ENCODE peak calls at places on chromosomes 2 and 18, in nine cellular contexts. Q is NCI-H345; R is CD8-positive, alpha-beta memory T cell; P is amygdala; L is RWPE1; B is HS-5; C is kidney epithelial cell; V is head of caudate nucleus; T is SJSA1. O is an unnamed sample.

GRCh38 chr2:221282386-221282785 is 289.7 kb downstream of the EPHA4 start:
- DNase-seq in Q (no peak), R (no peak), P (no peak), L (no peak), B (no peak), C (no peak), V (no peak), T (no peak), O (no peak)

GRCh38 chr2:222797871-222798270 is 63.0 kb upstream of the ACSL3 start:
- DNase-seq in Q (no peak), R (no peak), P (no peak), L (no peak), B (no peak), C (no peak), V (no peak), T (no peak), O (no peak)

GRCh38 chr18:74963820-74964446 is 245.0 kb downstream of the PTGR3 start:
- DNase-seq in Q (peak; percentile 60), R (no peak), P (no peak), L (peak; percentile 2), B (no peak), C (no peak), V (no peak), T (peak; percentile 25), O (peak; percentile 48)

GRCh38 chr2:131682122-131682944 is 154.6 kb downstream of the CCDC74A start:
- DNase-seq in Q (peak; percentile 91), R (peak; percentile 74), P (peak; percentile 30), L (peak; percentile 57), B (peak; percentile 70), C (peak; percentile 62), V (peak; percentile 91), T (peak; percentile 93), O (peak; percentile 75)

GRCh38 chr2:241570961-241571581 is 12.5 kb downstream of the BOK start:
- DNase-seq in Q (no peak), R (no peak), P (no peak), L (no peak), B (no peak), C (no peak), V (no peak), T (no peak), O (no peak)

GRCh38 chr2:39728941-39729351 is 50.1 kb downstream of the THUMPD2 start:
- DNase-seq in Q (peak; percentile 16), R (no peak), P (no peak), L (peak; percentile 44), B (no peak), C (no peak), V (no peak), T (no peak), O (no peak)

GRCh38 chr2:172445851-172446250 is 18.5 kb downstream of the ITGA6 start:
- DNase-seq in Q (no peak), R (no peak), P (no peak), L (no peak), B (no peak), C (no peak), V (no peak), T (no peak), O (no peak)

GRCh38 chr18:2316686-2317308 is 254.5 kb downstream of the METTL4 start:
- DNase-seq in Q (no peak), R (no peak), P (no peak), L (no peak), B (no peak), C (no peak), V (no peak), T (no peak), O (no peak)

GRCh38 chr18:63138469-63139340 is 180.9 kb downstream of the BCL2 start:
- DNase-seq in Q (no peak), R (no peak), P (no peak), L (no peak), B (no peak), C (no peak), V (no peak), T (no peak), O (no peak)

GRCh38 chr2:177670791-177671528 is 278.4 kb downstream of the AGPS start:
- DNase-seq in Q (no peak), R (no peak), P (no peak), L (no peak), B (no peak), C (no peak), V (no peak), T (peak; percentile 28), O (no peak)

GRCh38 chr2:211408485-211408884 is 852.1 kb downstream of the CPS1 start:
- DNase-seq in Q (no peak), R (no peak), P (no peak), L (peak; percentile 69), B (no peak), C (peak; percentile 44), V (no peak), T (no peak), O (peak; percentile 1)

GRCh38 chr2:73907840-73908452 is 15.1 kb downstream of the ACTG2 start:
- DNase-seq in Q (peak; percentile 95), R (peak; percentile 56), P (no peak), L (no peak), B (no peak), C (no peak), V (no peak), T (no peak), O (peak; percentile 11)

GRCh38 chr2:203583696-203584095 is 48.6 kb upstream of the RAPH1 start:
- DNase-seq in Q (no peak), R (no peak), P (no peak), L (peak; percentile 30), B (peak; percentile 65), C (peak; percentile 73), V (no peak), T (peak; percentile 42), O (no peak)

GRCh38 chr18:60676807-60677206 is 304.2 kb upstream of the MC4R start:
- DNase-seq in Q (no peak), R (no peak), P (no peak), L (no peak), B (no peak), C (no peak), V (no peak), T (no peak), O (no peak)

GRCh38 chr2:25341753-25342371 is at the start of gene DNMT3A:
- DNase-seq in Q (peak; percentile 84), R (peak; percentile 47), P (no peak), L (peak; percentile 51), B (no peak), C (no peak), V (peak; percentile 77), T (no peak), O (peak; percentile 10)